ENCODE peak calls at places on chromosomes 7 and 10, in six cellular contexts. L is prostate gland, X is fibroblast of mammary gland, M is fibroblast of villous mesenchyme, R is bronchial epithelial cell, E is tibial nerve. U is an unnamed sample.

GRCh38 chr10:16776896-16777295 is 40.3 kb downstream of the RSU1 start:
- DNase-seq in M (no peak), X (no peak), E (no peak), L (no peak), R (no peak), U (no peak)

GRCh38 chr7:42913591-42913990 is 1.7 kb upstream of the C7orf25 start:
- DNase-seq in R (no peak), E (no peak), M (peak), L (no peak), X (no peak), U (no peak)

GRCh38 chr7:148772297-148773089 is 73.8 kb downstream of the CUL1 start:
- DNase-seq in R (peak), L (no peak), X (peak), E (no peak), M (peak), U (no peak)

GRCh38 chr7:143305423-143306070 is 10.4 kb upstream of the CLCN1 start:
- DNase-seq in E (peak), L (peak), R (peak), M (peak), X (peak), U (peak)

GRCh38 chr7:51162724-51163329 is 153.8 kb downstream of the COBL start:
- DNase-seq in E (peak), R (peak), L (peak), M (peak), X (peak), U (peak)

GRCh38 chr7:157627033-157627432 is 290.2 kb downstream of the DNAJB6 start:
- DNase-seq in R (no peak), X (no peak), E (no peak), M (no peak), L (no peak), U (no peak)

GRCh38 chr10:114605155-114605797 is 52.8 kb downstream of the ABLIM1 start:
- DNase-seq in E (no peak), L (no peak), M (no peak), R (peak), X (peak), U (no peak)

GRCh38 chr10:1465993-1466764 is 271.1 kb downstream of the ADARB2 start:
- DNase-seq in X (no peak), M (no peak), E (peak), L (no peak), R (no peak), U (no peak)

GRCh38 chr7:51126813-51127617 is 189.6 kb downstream of the COBL start:
- DNase-seq in L (no peak), E (no peak), R (no peak), M (no peak), X (no peak), U (no peak)

GRCh38 chr7:46162582-46162981 is 241.5 kb upstream of the IGFBP3 start:
- DNase-seq in X (peak), M (no peak), L (no peak), E (no peak), R (peak), U (no peak)

GRCh38 chr7:90720970-90721768 is 125.0 kb downstream of the CDK14 start:
- DNase-seq in M (peak), X (peak), R (peak), L (no peak), E (peak), U (no peak)

GRCh38 chr10:102702742-102703141 is 11.5 kb downstream of the ARL3 start:
- DNase-seq in R (no peak), X (no peak), M (no peak), E (no peak), L (no peak), U (no peak)

GRCh38 chr10:131274133-131274880 is 37.2 kb downstream of the TCERG1L start:
- DNase-seq in M (no peak), L (no peak), X (no peak), E (no peak), R (no peak), U (no peak)

GRCh38 chr7:105794741-105795729 is 81.4 kb downstream of the ATXN7L1 start:
- DNase-seq in R (peak), E (peak), L (no peak), M (peak), X (peak), U (no peak)

GRCh38 chr10:86648706-86649426 is 5.5 kb upstream of the OPN4 start:
- DNase-seq in X (peak), R (peak), L (peak), M (peak), E (peak), U (peak)

GRCh38 chr10:76492026-76492425 is 1060.6 kb downstream of the LRMDA start:
- DNase-seq in R (peak), E (no peak), M (peak), L (no peak), X (peak), U (no peak)

GRCh38 chr10:77907900-77908717 is 18.4 kb downstream of the DLG5 start:
- DNase-seq in E (no peak), L (no peak), X (no peak), M (no peak), R (peak), U (no peak)

GRCh38 chr7:38658916-38659315 is 27.7 kb upstream of the AMPH start:
- DNase-seq in E (no peak), M (no peak), L (no peak), R (peak), X (peak), U (no peak)

GRCh38 chr7:25427721-25428120 is 199.4 kb upstream of the NPVF start:
- DNase-seq in X (no peak), E (no peak), L (no peak), R (no peak), M (no peak), U (no peak)

GRCh38 chr7:36670585-36671431 is 53.5 kb downstream of the AOAH start:
- DNase-seq in M (peak), X (peak), R (peak), E (peak), L (peak), U (no peak)

GRCh38 chr7:134030460-134030865 is 96.7 kb upstream of the LRGUK start:
- DNase-seq in E (no peak), X (no peak), L (no peak), R (no peak), M (no peak), U (no peak)

GRCh38 chr7:155948845-155949244 is 136.6 kb upstream of the SHH start:
- DNase-seq in E (no peak), X (no peak), M (no peak), L (no peak), R (no peak), U (no peak)

GRCh38 chr10:1648648-1649047 is 88.7 kb downstream of the ADARB2 start:
- DNase-seq in X (no peak), R (no peak), E (no peak), L (no peak), M (no peak), U (no peak)

GRCh38 chr7:159070422-159071148 is 74.1 kb downstream of the VIPR2 start:
- DNase-seq in X (peak), E (no peak), R (no peak), M (no peak), L (no peak), U (no peak)

GRCh38 chr10:19817251-19818046 is 1.2 kb downstream of the PLXDC2 start:
- DNase-seq in L (peak), M (no peak), R (no peak), X (no peak), E (no peak), U (no peak)

GRCh38 chr7:99004216-99004615 is 125.9 kb downstream of the TRRAP start:
- DNase-seq in L (no peak), X (peak), E (no peak), R (peak), M (no peak), U (no peak)

GRCh38 chr7:90119178-90119971 is 34.9 kb upstream of the STEAP1 start:
- DNase-seq in X (peak), L (peak), R (no peak), M (no peak), E (no peak), U (no peak)

GRCh38 chr7:80826520-80827237 is 92.2 kb downstream of the SEMA3C start:
- DNase-seq in X (peak), R (peak), M (no peak), E (no peak), L (no peak), U (no peak)

GRCh38 chr7:151696738-151697514 is 177.2 kb upstream of the RHEB start:
- DNase-seq in R (peak), M (peak), E (no peak), X (no peak), L (peak), U (no peak)

GRCh38 chr10:32169556-32169955 is 113.3 kb upstream of the KIF5B start:
- DNase-seq in R (no peak), X (no peak), M (no peak), E (no peak), L (no peak), U (no peak)

GRCh38 chr10:55098452-55098851 is 297.4 kb upstream of the PCDH15 start:
- DNase-seq in R (no peak), L (no peak), E (no peak), X (no peak), M (no peak), U (no peak)

GRCh38 chr7:2934211-2934731 is 90.2 kb upstream of the GNA12 start:
- DNase-seq in E (no peak), X (peak), L (no peak), M (peak), R (peak), U (no peak)

GRCh38 chr7:149209518-149210269 is 14.3 kb downstream of the ZNF282 start:
- DNase-seq in L (no peak), X (peak), M (peak), R (peak), E (peak), U (no peak)

GRCh38 chr7:25860206-25860881 is 291.7 kb upstream of the NFE2L3 start:
- DNase-seq in X (no peak), L (no peak), M (no peak), R (peak), E (no peak), U (no peak)

GRCh38 chr10:131146790-131147189 is 164.7 kb downstream of the TCERG1L start:
- DNase-seq in M (no peak), E (no peak), L (no peak), R (no peak), X (no peak), U (no peak)

GRCh38 chr7:32357535-32358277 is 132.5 kb downstream of the LSM5 start:
- DNase-seq in E (no peak), L (no peak), M (no peak), R (peak), X (no peak), U (no peak)

GRCh38 chr10:121753726-121754476 is 155.7 kb upstream of the FGFR2 start:
- DNase-seq in X (peak), E (no peak), M (peak), R (peak), L (no peak), U (no peak)
- TF ChIP-seq CTCF in X (peak), E (no peak), M (peak), R (peak), L (peak), U (no peak)

GRCh38 chr10:53236941-53237340 is 464.4 kb upstream of the MBL2 start:
- DNase-seq in M (no peak), R (no peak), L (no peak), X (no peak), E (no peak), U (no peak)
- TF ChIP-seq CTCF in M (no peak), R (no peak), L (no peak), X (no peak), E (no peak), U (no peak)

DNA sequence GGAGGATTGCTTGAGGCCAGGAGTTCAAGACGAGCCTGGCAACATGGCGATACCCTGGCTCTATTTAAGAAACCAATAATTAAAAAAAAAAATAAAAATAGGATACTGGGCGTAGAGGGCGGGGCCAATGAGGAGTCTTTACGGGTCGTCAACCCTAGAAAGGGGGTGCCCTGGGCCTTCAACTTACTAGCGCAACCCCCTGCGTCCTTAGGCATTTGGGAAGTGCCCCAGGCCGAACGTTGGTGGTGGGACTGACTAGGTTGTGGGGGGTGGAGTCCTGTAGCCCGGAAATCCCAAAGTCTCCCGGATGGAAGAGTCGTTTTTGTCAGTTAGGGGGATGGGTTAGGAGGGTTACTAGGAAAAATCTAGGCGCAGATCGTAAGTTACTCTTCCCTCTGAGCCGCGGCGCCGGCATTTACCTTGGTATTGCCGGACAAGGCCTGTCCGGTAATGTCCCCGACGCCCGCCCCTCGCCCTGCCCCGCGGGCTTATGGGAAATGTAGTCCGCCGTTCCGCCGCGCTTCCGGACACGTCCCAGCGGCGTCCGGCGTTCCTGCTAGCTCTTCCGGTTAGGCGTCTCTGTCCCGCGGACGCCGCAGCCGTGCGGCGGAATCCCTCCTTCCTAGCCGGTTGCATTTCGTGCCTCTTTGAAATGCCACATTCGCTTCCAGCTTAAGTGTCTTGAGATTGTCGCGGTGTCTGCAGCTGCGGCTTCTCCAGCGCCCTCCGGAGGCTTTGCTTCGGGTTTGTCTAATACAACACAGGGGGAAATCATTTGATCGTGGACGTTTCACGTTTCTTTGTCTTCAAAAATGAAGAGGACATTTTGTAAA is 1.3 kb upstream of the ACBD5 start:
- DNase-seq in X (peak), L (peak), M (peak), E (peak), R (peak), U (peak)
- TF ChIP-seq CTCF in X (no peak), L (peak), M (peak), E (peak), R (peak), U (no peak)

GRCh38 chr10:79142522-79143309 is 74.0 kb downstream of the ZMIZ1 start:
- DNase-seq in E (no peak), M (no peak), R (no peak), L (no peak), X (no peak), U (no peak)
- TF ChIP-seq CTCF in E (no peak), M (no peak), R (no peak), L (no peak), X (peak), U (no peak)

U was measured in omental fat pad.